ENCODE peak calls at places on chromosomes 11 and 22, in seven cellular contexts. C is epithelial cell of esophagus; L is prostate gland; N is H54; D is HFF-Myc; Z is substantia nigra; E is naive thymus-derived CD8-positive, alpha-beta T cell. H is an unnamed sample.

GRCh38 chr22:32075997-32076725 is 33.1 kb downstream of the SLC5A1 start:
- DNase-seq in C (no peak), L (no peak), D (no peak), N (no peak), E (no peak), Z (no peak), H (no peak)

GRCh38 chr11:4881188-4881587 is 512 bp upstream of the OR51T1 start:
- DNase-seq in Z (no peak), E (no peak), N (no peak), L (no peak), C (no peak), D (no peak), H (no peak)

GRCh38 chr22:19096555-19096954 is 25.7 kb downstream of the DGCR2 start:
- DNase-seq in D (no peak), N (no peak), C (no peak), L (no peak), Z (no peak), E (no peak), H (no peak)

GRCh38 chr11:66051766-66052663 is at the start of gene SF3B2:
- DNase-seq in D (peak), E (peak), L (peak), Z (peak), N (peak), C (peak), H (peak)

GRCh38 chr11:123063396-123064267 is 1.7 kb upstream of the HSPA8 start:
- DNase-seq in D (no peak), Z (no peak), E (peak), N (no peak), C (peak), L (peak), H (peak)

GRCh38 chr11:112004389-112004788 is 20.8 kb upstream of the DLAT start:
- DNase-seq in D (no peak), L (no peak), C (no peak), Z (no peak), N (no peak), E (no peak), H (no peak)

GRCh38 chr11:120608760-120609211 is 97.2 kb downstream of the GRIK4 start:
- DNase-seq in L (peak), Z (no peak), D (no peak), E (no peak), C (peak), N (no peak), H (peak)

GRCh38 chr22:42717197-42717967 is 3.3 kb downstream of the A4GALT start:
- DNase-seq in N (no peak), E (no peak), D (no peak), Z (no peak), L (no peak), C (peak), H (no peak)

GRCh38 chr11:92685049-92685448 is 284.4 kb upstream of the MTNR1B start:
- DNase-seq in C (no peak), E (no peak), N (no peak), D (no peak), L (no peak), Z (no peak), H (no peak)

GRCh38 chr22:32106930-32107329 is 52.2 kb downstream of the C22orf42 start:
- DNase-seq in N (no peak), C (peak), Z (no peak), D (no peak), L (no peak), E (no peak), H (no peak)

GRCh38 chr11:13717331-13717730 is 48.9 kb downstream of the FAR1 start:
- DNase-seq in D (peak), C (peak), Z (no peak), E (no peak), N (peak), L (no peak), H (no peak)

GRCh38 chr22:25153961-25154685 is 45.5 kb upstream of the CRYBB3 start:
- DNase-seq in N (peak), E (no peak), D (no peak), L (peak), Z (no peak), C (peak), H (peak)

GRCh38 chr22:27113211-27114030 is 456.0 kb downstream of the MIAT start:
- DNase-seq in N (peak), C (peak), L (peak), E (no peak), D (peak), Z (no peak), H (peak)

GRCh38 chr11:4105916-4106315 is 11.3 kb downstream of the RRM1 start:
- DNase-seq in E (no peak), L (no peak), Z (no peak), C (no peak), D (no peak), N (no peak), H (no peak)

GRCh38 chr11:114399903-114400221 is 449 bp downstream of the C11orf71 start:
- DNase-seq in Z (no peak), C (peak), N (no peak), L (peak), E (no peak), D (no peak), H (peak)